ENCODE peak calls at places on chromosome 1, in six cellular contexts. F is left ventricle myocardium inferior; C is NCI-H460; Z is tibial artery; R is activated CD4-positive, CD25-positive, alpha-beta regulatory T cell; Y is Ammon's horn. I is an unnamed sample.

GRCh38 chr1:17510138-17510537 is 29.4 kb upstream of the ARHGEF10L start:
- DNase-seq in R (no peak), Z (no peak), F (no peak), C (no peak), Y (no peak), I (no peak)

GRCh38 chr1:168202941-168203654 is 22.7 kb upstream of the SFT2D2 start:
- DNase-seq in F (no peak), R (no peak), Y (no peak), Z (no peak), C (no peak), I (no peak)

GRCh38 chr1:7290971-7291970 is 479.8 kb upstream of the VAMP3 start:
- DNase-seq in F (peak), C (no peak), Z (no peak), Y (peak), R (no peak), I (no peak)

GRCh38 chr1:65812065-65812464 is 19.4 kb downstream of the PDE4B start:
- DNase-seq in R (no peak), F (peak), Y (peak), Z (no peak), C (peak), I (peak)

GRCh38 chr1:39047374-39048229 is 21.5 kb downstream of the NDUFS5 start:
- DNase-seq in R (no peak), F (peak), C (no peak), Z (peak), Y (peak), I (no peak)

GRCh38 chr1:162373072-162373427 is 3.6 kb downstream of the SPATA46 start:
- DNase-seq in Y (no peak), F (no peak), R (no peak), Z (peak), C (no peak), I (no peak)

GRCh38 chr1:97499667-97500066 is 421.2 kb downstream of the DPYD start:
- DNase-seq in Z (no peak), C (no peak), R (no peak), Y (no peak), F (no peak), I (no peak)

GRCh38 chr1:232704694-232705680 is 75.1 kb upstream of the SIPA1L2 start:
- DNase-seq in R (no peak), C (peak), Z (no peak), Y (peak), F (no peak), I (no peak)

GRCh38 chr1:41919764-41920397 is 1.2 kb upstream of the HIVEP3 start:
- DNase-seq in F (peak), Y (peak), Z (no peak), R (peak), C (no peak), I (peak)

GRCh38 chr1:10874351-10874750 is 77.9 kb upstream of the CASZ1 start:
- DNase-seq in Z (no peak), F (no peak), Y (no peak), C (no peak), R (no peak), I (no peak)

GRCh38 chr1:63773815-63774616 is at the start of gene ROR1:
- DNase-seq in C (peak), Y (peak), F (peak), R (peak), Z (peak), I (peak)

GRCh38 chr1:245921417-245921816 is 585.7 kb downstream of the SMYD3 start:
- DNase-seq in C (no peak), Z (no peak), F (no peak), Y (no peak), R (no peak), I (no peak)

GRCh38 chr1:55043726-55044125 is 4.4 kb downstream of the PCSK9 start:
- DNase-seq in Y (no peak), F (no peak), C (no peak), Z (peak), R (no peak), I (no peak)

I was measured in GM19239.